ENCODE peak calls at places on chromosome 1, in five cellular contexts. Q, V, L, C and H are unnamed samples.

GRCh38 chr1:92690212-92690906 is 94.5 kb downstream of the EVI5 start:
- DNase-seq in V (no peak), C (no peak), Q (no peak), L (no peak), H (no peak)

GRCh38 chr1:9143250-9143649 is 14.3 kb upstream of the GPR157 start:
- DNase-seq in V (no peak), C (no peak), Q (no peak), L (peak; percentile 65), H (no peak)

GRCh38 chr1:154157520-154158306 is 2.8 kb upstream of the NUP210L start:
- DNase-seq in V (peak; percentile 36), Q (no peak), C (no peak), L (peak; percentile 50), H (no peak)

GRCh38 chr1:7253988-7254587 is 468.8 kb downstream of the CAMTA1 start:
- DNase-seq in V (no peak), Q (no peak), C (no peak), L (no peak), H (no peak)

GRCh38 chr1:229430761-229431269 is 3.1 kb downstream of the ACTA1 start:
- DNase-seq in L (peak; percentile 44), V (peak; percentile 46), Q (peak; percentile 64), C (peak; percentile 94), H (peak; percentile 80)

GRCh38 chr1:29240400-29240837 is 4.1 kb downstream of the PTPRU start:
- DNase-seq in C (peak; percentile 33), L (no peak), V (no peak), Q (no peak), H (no peak)

GRCh38 chr1:44696789-44697188 is 22.3 kb downstream of the ARMH1 start:
- DNase-seq in V (no peak), Q (no peak), C (no peak), L (no peak), H (peak; percentile 49)

GRCh38 chr1:73781257-73781656 is 416.7 kb downstream of the LRRIQ3 start:
- DNase-seq in V (no peak), C (no peak), Q (no peak), L (no peak), H (no peak)

GRCh38 chr1:210687582-210688279 is 359.0 kb downstream of the HHAT start:
- DNase-seq in V (no peak), C (no peak), L (no peak), Q (no peak), H (no peak)

GRCh38 chr1:26094677-26095383 is 16.8 kb upstream of the PDIK1L start:
- DNase-seq in L (peak; percentile 32), C (peak; percentile 81), V (no peak), Q (no peak), H (no peak)

GRCh38 chr1:232865118-232865931 is 60.1 kb downstream of the MAP10 start:
- DNase-seq in C (no peak), Q (no peak), V (no peak), L (no peak), H (no peak)

GRCh38 chr1:40974945-40975344 is 4.6 kb upstream of the CTPS1 start:
- DNase-seq in C (no peak), V (no peak), Q (no peak), L (no peak), H (no peak)

GRCh38 chr1:203359010-203359571 is 8.2 kb upstream of the FMOD start:
- DNase-seq in C (no peak), Q (no peak), V (no peak), L (no peak), H (peak; percentile 76)

GRCh38 chr1:203769505-203770343 is 4.7 kb downstream of the LAX1 start:
- DNase-seq in V (peak; percentile 87), L (peak; percentile 91), C (peak; percentile 94), Q (peak; percentile 80), H (no peak)

GRCh38 chr1:7572654-7573152 is 198.4 kb upstream of the VAMP3 start:
- DNase-seq in V (peak; percentile 86), L (no peak), C (no peak), Q (peak; percentile 76), H (no peak)

GRCh38 chr1:109112056-109112651 is 1.8 kb upstream of the ELAPOR1 start:
- DNase-seq in C (peak; percentile 38), L (peak; percentile 59), V (no peak), Q (no peak), H (no peak)

GRCh38 chr1:53122194-53122846 is 20.1 kb downstream of the SLC1A7 start:
- DNase-seq in V (no peak), Q (no peak), C (no peak), L (peak; percentile 73), H (no peak)

GRCh38 chr1:226598455-226598849 is 49.9 kb downstream of the STUM start:
- DNase-seq in V (no peak), Q (no peak), C (no peak), L (no peak), H (peak; percentile 33)

GRCh38 chr1:85349224-85349623 is 72.8 kb upstream of the BCL10 start:
- DNase-seq in C (no peak), Q (no peak), L (no peak), V (no peak), H (no peak)

GRCh38 chr1:212286437-212287131 is 1.4 kb downstream of the PPP2R5A start:
- DNase-seq in C (no peak), L (peak; percentile 19), V (no peak), Q (no peak), H (no peak)

GRCh38 chr1:241702436-241702835 is 50.4 kb downstream of the WDR64 start:
- DNase-seq in Q (no peak), L (peak; percentile 70), V (no peak), C (no peak), H (no peak)

GRCh38 chr1:54417123-54417522 is 10.9 kb upstream of the SSBP3 start:
- DNase-seq in L (no peak), Q (no peak), C (no peak), V (no peak), H (no peak)

GRCh38 chr1:185431612-185432011 is 114.6 kb upstream of the IVNS1ABP start:
- DNase-seq in L (no peak), V (no peak), Q (no peak), C (no peak), H (no peak)

GRCh38 chr1:112359961-112360767 is 35.9 kb upstream of the CTTNBP2NL start:
- DNase-seq in C (peak; percentile 43), L (peak; percentile 89), V (peak; percentile 57), Q (peak; percentile 46), H (peak; percentile 70)

GRCh38 chr1:204417231-204417997 is 5.8 kb upstream of the PPP1R15B start:
- DNase-seq in C (peak; percentile 55), L (peak; percentile 93), V (peak; percentile 83), Q (peak; percentile 52), H (no peak)

GRCh38 chr1:23283660-23284602 is 60.2 kb downstream of the HNRNPR start:
- DNase-seq in V (no peak), Q (no peak), C (no peak), L (peak; percentile 59), H (no peak)

GRCh38 chr1:152497273-152497672 is 13.3 kb upstream of the LCE5A start:
- DNase-seq in Q (no peak), L (peak; percentile 8), C (no peak), V (no peak), H (no peak)